ENCODE peak calls at places on chromosomes 7 and 10, in five cellular contexts. X is mucosa of descending colon, L is esophagus squamous epithelium, E is lung, W is testis. Q is an unnamed sample.

GRCh38 chr7:4109481-4110110 is 572.5 kb upstream of the FOXK1 start:
- DNase-seq in X (no peak), L (no peak), E (no peak), W (no peak), Q (no peak)

GRCh38 chr7:74001150-74001494 is 26.9 kb upstream of the ELN start:
- DNase-seq in X (no peak), L (no peak), E (no peak), W (no peak), Q (no peak)

GRCh38 chr7:105209870-105210269 is 178.9 kb downstream of the SRPK2 start:
- DNase-seq in X (no peak), L (no peak), E (no peak), W (no peak), Q (no peak)

GRCh38 chr10:49619613-49620012 is 5.8 kb downstream of the CHAT start:
- DNase-seq in X (no peak), L (no peak), E (no peak), W (no peak), Q (no peak)

GRCh38 chr10:102832248-102832647 is 5.0 kb downstream of the CYP17A1 start:
- DNase-seq in X (no peak), L (no peak), E (no peak), W (no peak), Q (no peak)

GRCh38 chr7:129742267-129742666 is 130.7 kb downstream of the NRF1 start:
- DNase-seq in X (no peak), L (no peak), E (no peak), W (no peak), Q (no peak)

GRCh38 chr10:69721690-69722310 is 79.9 kb upstream of the COL13A1 start:
- DNase-seq in X (no peak), L (no peak), E (peak; percentile 57), W (no peak), Q (no peak)

GRCh38 chr7:19116121-19117080 is 1.0 kb downstream of the TWIST1 start:
- DNase-seq in X (no peak), L (no peak), E (no peak), W (peak; percentile 56), Q (no peak)

GRCh38 chr10:2456834-2457233 is 610.5 kb upstream of the PFKP start:
- DNase-seq in X (no peak), L (no peak), E (no peak), W (no peak), Q (no peak)

GRCh38 chr7:104267701-104268368 is 60.0 kb upstream of the ORC5 start:
- DNase-seq in X (no peak), L (no peak), E (no peak), W (no peak), Q (no peak)

GRCh38 chr10:126731613-126731995 is 61.1 kb upstream of the C10orf90 start:
- DNase-seq in X (no peak), L (no peak), E (no peak), W (no peak), Q (no peak)

GRCh38 chr7:151662291-151662690 is 142.6 kb upstream of the RHEB start:
- DNase-seq in X (no peak), L (no peak), E (no peak), W (no peak), Q (no peak)

GRCh38 chr7:135717686-135718085 is 10.3 kb downstream of the SLC13A4 start:
- DNase-seq in X (no peak), L (no peak), E (no peak), W (no peak), Q (no peak)

GRCh38 chr10:49114718-49115014 is 656 bp downstream of the VSTM4 start:
- DNase-seq in X (no peak), L (no peak), E (no peak), W (peak; percentile 53), Q (no peak)

GRCh38 chr7:76351372-76351771 is 7.4 kb downstream of the YWHAG start:
- DNase-seq in X (no peak), L (no peak), E (no peak), W (no peak), Q (no peak)

GRCh38 chr10:23095966-23096813 is 811 bp downstream of the MSRB2 start:
- DNase-seq in X (peak; percentile 54), L (no peak), E (peak; percentile 35), W (peak; percentile 48), Q (peak; percentile 53)

GRCh38 chr7:81408728-81409127 is 361.1 kb downstream of the HGF start:
- DNase-seq in X (no peak), L (no peak), E (no peak), W (no peak), Q (no peak)

GRCh38 chr10:79473511-79474095 is 28.2 kb upstream of the ZCCHC24 start:
- DNase-seq in X (no peak), L (no peak), E (no peak), W (no peak), Q (no peak)

GRCh38 chr7:149720372-149721083 is 52.9 kb downstream of the ZNF467 start:
- DNase-seq in X (no peak), L (no peak), E (no peak), W (peak; percentile 94), Q (peak; percentile 42)

GRCh38 chr10:33157108-33157507 is 177.4 kb downstream of the NRP1 start:
- DNase-seq in X (no peak), L (no peak), E (no peak), W (no peak), Q (no peak)

GRCh38 chr10:31822150-31822549 is 106.5 kb downstream of the ARHGAP12 start:
- DNase-seq in X (no peak), L (no peak), E (no peak), W (no peak), Q (no peak)

GRCh38 chr10:30422981-30423654 is 10.9 kb upstream of the MAP3K8 start:
- DNase-seq in X (peak; percentile 56), L (no peak), E (peak; percentile 56), W (peak; percentile 23), Q (peak; percentile 29)

GRCh38 chr7:128003787-128004186 is 27.4 kb downstream of the LRRC4 start:
- DNase-seq in X (no peak), L (no peak), E (no peak), W (no peak), Q (no peak)

GRCh38 chr10:126153686-126154628 is 234.3 kb downstream of the ADAM12 start:
- DNase-seq in X (no peak), L (no peak), E (no peak), W (no peak), Q (no peak)

GRCh38 chr7:111987115-111987826 is 218.9 kb downstream of the DOCK4 start:
- DNase-seq in X (no peak), L (no peak), E (no peak), W (no peak), Q (no peak)

GRCh38 chr7:128883622-128884549 is 21.2 kb downstream of the ATP6V1F start:
- DNase-seq in X (peak; percentile 90), L (peak; percentile 13), E (peak; percentile 80), W (peak; percentile 91), Q (peak; percentile 64)

GRCh38 chr10:44306147-44306710 is 78.7 kb downstream of the CXCL12 start:
- DNase-seq in X (no peak), L (no peak), E (no peak), W (no peak), Q (no peak)

GRCh38 chr7:82235710-82236109 is 207.9 kb downstream of the CACNA2D1 start:
- DNase-seq in X (no peak), L (no peak), E (no peak), W (no peak), Q (no peak)

GRCh38 chr10:7111574-7111973 is 299.3 kb downstream of the SFMBT2 start:
- DNase-seq in X (no peak), L (no peak), E (no peak), W (no peak), Q (no peak)

DNA sequence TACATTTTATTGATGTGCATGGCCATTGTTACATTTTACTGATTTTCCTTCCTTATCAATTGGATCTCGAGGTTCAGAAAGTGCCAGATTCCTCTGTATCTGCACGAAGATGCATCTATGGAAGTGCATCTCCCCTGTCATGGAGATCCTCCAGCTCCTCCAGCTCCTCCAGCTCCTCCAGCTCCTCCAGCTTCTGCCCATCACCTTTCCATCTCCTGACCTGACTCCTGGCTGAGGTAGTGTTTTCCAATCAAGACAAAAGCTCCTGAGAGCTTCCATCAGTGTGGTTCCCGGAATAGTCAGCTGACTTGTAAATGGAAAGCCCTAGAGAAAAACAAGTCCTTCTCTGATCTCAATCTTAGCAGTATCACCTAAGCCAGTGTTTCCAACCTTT is 90.8 kb upstream of the KLF6 start:
- DNase-seq in X (no peak), L (no peak), E (no peak), W (no peak), Q (no peak)
- H3K4me3 ChIP-seq in X (no peak overlapping the region), L (no peak overlapping the region), E (no peak overlapping the region), W (no peak overlapping the region), Q (no peak overlapping the region)

DNA sequence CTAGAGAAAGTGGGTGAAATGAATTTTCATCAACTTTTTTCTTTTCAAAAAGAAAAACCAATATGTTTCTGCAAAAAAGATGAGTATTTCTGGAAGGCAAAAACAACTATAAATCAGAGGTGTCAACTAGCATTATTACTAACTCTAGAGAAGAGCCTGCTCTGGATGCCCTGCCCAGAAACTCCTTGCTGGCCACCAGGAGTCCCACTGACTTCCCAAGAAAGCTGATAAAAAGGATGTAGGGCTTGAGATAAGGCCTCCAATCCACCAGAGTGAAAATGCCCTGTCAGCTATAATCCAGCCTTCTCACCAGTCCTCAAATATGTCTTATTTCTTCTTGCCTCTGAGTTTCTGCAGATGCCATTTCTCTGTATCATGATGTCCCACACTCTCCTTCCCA is 16.7 kb upstream of the FZD1 start:
- DNase-seq in X (no peak), L (no peak), E (no peak), W (no peak), Q (no peak)
- TF ChIP-seq CTCF in X (no peak), L (no peak), E (no peak), W (no peak), Q (no peak)

DNA sequence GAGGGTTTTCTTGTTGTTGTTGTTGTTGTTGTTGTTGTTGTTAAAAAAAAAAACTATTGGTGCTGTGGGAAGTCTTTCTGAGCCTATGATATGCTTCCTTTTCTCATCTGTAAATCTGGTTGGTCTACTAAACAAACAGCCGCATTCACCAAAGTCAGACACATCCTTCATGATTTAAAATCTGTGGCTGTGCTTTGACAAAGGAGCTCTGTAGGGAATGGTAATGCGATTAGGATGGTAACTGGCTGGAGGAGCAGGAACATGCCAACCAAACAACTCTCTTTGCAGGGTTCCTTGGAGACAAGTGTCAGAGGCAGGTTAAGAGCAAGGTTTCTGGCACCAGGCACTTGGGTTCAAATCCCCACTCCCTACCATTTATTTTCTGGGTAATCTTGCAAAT is 14.9 kb upstream of the SP4 start:
- DNase-seq in X (no peak), L (no peak), E (no peak), W (no peak), Q (no peak)
- H3K4me3 ChIP-seq in X (no peak overlapping the region), L (no peak overlapping the region), E (no peak overlapping the region), W (no peak overlapping the region), Q (no peak overlapping the region)

GRCh38 chr10:100019824-100020160 is 10.0 kb upstream of the DNMBP start:
- DNase-seq in X (no peak), L (no peak), E (no peak), W (no peak), Q (no peak)
- TF ChIP-seq CTCF in X (no peak), L (peak; percentile 3), E (no peak), W (no peak), Q (no peak)

GRCh38 chr7:107581387-107582013 is 1.5 kb downstream of the BCAP29 start:
- DNase-seq in X (no peak), L (no peak), E (no peak), W (no peak), Q (no peak)
- H3K4me3 ChIP-seq in X (no peak overlapping the region), L (peak overlapping the region; percentile 82), E (no peak overlapping the region), W (no peak overlapping the region), Q (no peak overlapping the region)